ENCODE peak calls at places on chromosomes 16 and 17, in ten cellular contexts. C, H, G, F, B, X, R, V, Q and T are unnamed samples.

GRCh38 chr17:75063626-75064025 is 16.6 kb downstream of the KCTD2 start:
- DNase-seq in C (no peak), H (no peak), G (no peak), F (no peak), B (no peak), X (no peak), R (no peak), V (no peak), Q (no peak), T (no peak)

GRCh38 chr16:49727611-49728010 is 128.3 kb downstream of the ZNF423 start:
- DNase-seq in C (no peak), H (no peak), G (no peak), F (no peak), B (no peak), X (no peak), R (no peak), V (no peak), Q (no peak), T (no peak)

GRCh38 chr16:66900721-66901441 is 17.8 kb downstream of the CDH16 start:
- DNase-seq in C (no peak), H (no peak), G (no peak), F (no peak), B (no peak), X (peak; percentile 55), R (peak; percentile 54), V (no peak), Q (no peak), T (peak; percentile 71)

GRCh38 chr17:37650419-37651003 is 7.3 kb upstream of the DDX52 start:
- DNase-seq in C (peak; percentile 66), H (no peak), G (peak; percentile 42), F (peak; percentile 41), B (peak; percentile 26), X (peak; percentile 59), R (peak; percentile 56), V (no peak), Q (peak; percentile 33), T (no peak)

GRCh38 chr17:17783825-17784598 is 52.8 kb downstream of the SREBF1 start:
- DNase-seq in C (peak; percentile 39), H (peak; percentile 82), G (peak; percentile 98), F (no peak), B (peak; percentile 50), X (peak; percentile 36), R (peak; percentile 78), V (no peak), Q (peak; percentile 74), T (peak; percentile 73)

GRCh38 chr16:8828541-8829165 is 31.0 kb downstream of the PMM2 start:
- DNase-seq in C (no peak), H (no peak), G (no peak), F (no peak), B (no peak), X (no peak), R (no peak), V (no peak), Q (peak; percentile 27), T (no peak)

GRCh38 chr17:81690066-81690465 is 6.3 kb downstream of the HGS start:
- DNase-seq in C (no peak), H (no peak), G (no peak), F (no peak), B (no peak), X (no peak), R (no peak), V (no peak), Q (no peak), T (no peak)

GRCh38 chr16:50651835-50652438 is 29.2 kb downstream of the SNX20 start:
- DNase-seq in C (no peak), H (peak; percentile 11), G (no peak), F (no peak), B (no peak), X (no peak), R (peak; percentile 89), V (no peak), Q (no peak), T (no peak)

GRCh38 chr16:89035013-89035697 is 58.1 kb upstream of the CBFA2T3 start:
- DNase-seq in C (no peak), H (peak; percentile 33), G (no peak), F (no peak), B (no peak), X (no peak), R (no peak), V (no peak), Q (no peak), T (no peak)

GRCh38 chr16:84198401-84198800 is 7.4 kb downstream of the ADAD2 start:
- DNase-seq in C (peak; percentile 47), H (no peak), G (no peak), F (no peak), B (no peak), X (peak; percentile 72), R (no peak), V (no peak), Q (peak; percentile 81), T (no peak)

GRCh38 chr16:29025735-29026134 is 40.9 kb downstream of the LAT start:
- DNase-seq in C (no peak), H (no peak), G (no peak), F (no peak), B (no peak), X (no peak), R (no peak), V (no peak), Q (no peak), T (no peak)

DNA sequence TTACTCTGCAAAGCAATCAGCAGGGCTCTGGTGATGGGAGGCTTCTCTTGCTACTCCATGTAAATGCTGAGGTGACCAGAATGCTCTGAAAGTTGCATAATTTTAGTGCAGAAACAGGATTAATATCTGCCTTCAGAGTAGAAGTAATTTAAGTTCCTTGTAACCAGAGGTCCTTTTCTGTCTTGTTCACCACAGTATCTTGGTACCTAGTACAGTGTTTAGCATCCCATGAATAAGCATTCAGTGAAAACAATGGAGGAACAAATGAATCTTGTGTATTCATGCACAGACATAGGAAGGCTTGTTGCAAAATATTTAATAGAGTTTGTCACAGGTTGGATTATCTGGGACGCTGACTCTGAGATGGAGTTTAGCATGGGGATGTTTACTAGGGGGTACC is 78.9 kb downstream of the CDH11 start:
- DNase-seq in C (no peak), H (no peak), G (no peak), F (no peak), B (no peak), X (no peak), R (no peak), V (no peak), Q (no peak), T (no peak)
- H3K4me3 ChIP-seq in C (no peak overlapping the region), H (no peak overlapping the region), G (no peak overlapping the region), F (no peak overlapping the region), B (no peak overlapping the region), X (no peak overlapping the region), R (no peak overlapping the region), V (no peak overlapping the region), Q (no peak overlapping the region), T (no peak overlapping the region)

GRCh38 chr17:71467719-71468118 is 653.1 kb upstream of the SOX9 start:
- DNase-seq in C (no peak), H (no peak), G (no peak), F (no peak), B (no peak), X (no peak), R (no peak), V (no peak), Q (no peak), T (no peak)
- H3K4me3 ChIP-seq in C (no peak overlapping the region), H (no peak overlapping the region), G (no peak overlapping the region), F (no peak overlapping the region), B (no peak overlapping the region), X (no peak overlapping the region), R (no peak overlapping the region), V (no peak overlapping the region), Q (no peak overlapping the region), T (no peak overlapping the region)

DNA sequence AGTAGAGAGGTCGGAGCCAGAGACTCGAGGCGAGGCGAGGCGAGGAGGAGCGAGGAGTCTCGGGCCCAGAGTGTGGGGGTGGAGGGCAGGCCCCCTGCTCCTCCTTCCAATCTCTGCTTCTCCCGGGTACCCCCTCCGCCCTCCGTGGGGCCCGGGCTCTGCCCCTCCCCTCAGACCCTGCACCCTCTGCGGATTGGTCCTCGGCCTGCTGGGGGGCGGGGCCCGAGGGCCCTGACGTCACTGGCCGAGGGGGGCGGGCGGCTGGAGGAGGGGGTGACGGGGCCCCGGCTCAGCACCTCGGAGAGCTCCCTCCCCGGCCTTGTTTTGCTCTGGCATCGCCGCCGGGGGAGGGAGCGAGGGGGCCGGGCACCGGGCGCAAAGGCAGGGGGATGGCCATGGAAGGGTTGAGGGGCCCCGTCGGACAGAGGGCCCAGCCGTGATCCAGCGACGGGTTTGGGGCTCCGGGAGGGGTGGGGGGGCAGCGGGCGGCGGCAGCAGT is at the start of gene RUNDC3A:
- DNase-seq in C (peak; percentile 68), H (peak; percentile 92), G (peak; percentile 94), F (peak; percentile 36), B (peak; percentile 86), X (peak; percentile 70), R (peak; percentile 92), V (peak; percentile 30), Q (peak; percentile 69), T (peak; percentile 88)
- H3K4me3 ChIP-seq in C (peak within 1 kb of the TSS; percentile 55), H (peak within 1 kb of the TSS; percentile 27), G (peak within 1 kb of the TSS; percentile 49), F (peak within 1 kb of the TSS; percentile 34), B (no peak within 1 kb of the TSS), X (peak within 1 kb of the TSS; percentile 62), R (peak within 1 kb of the TSS; percentile 64), V (peak within 1 kb of the TSS; percentile 65), Q (peak within 1 kb of the TSS; percentile 40), T (peak within 1 kb of the TSS; percentile 23)

GRCh38 chr17:78889525-78889924 is 13.5 kb downstream of the CEP295NL start:
- DNase-seq in C (no peak), H (no peak), G (peak; percentile 40), F (no peak), B (no peak), X (no peak), R (no peak), V (no peak), Q (no peak), T (no peak)

GRCh38 chr17:78892062-78892456 is 10.9 kb downstream of the CEP295NL start:
- DNase-seq in C (no peak), H (no peak), G (no peak), F (no peak), B (no peak), X (no peak), R (no peak), V (no peak), Q (no peak), T (no peak)

GRCh38 chr17:78891406-78892061 is 11.5 kb downstream of the CEP295NL start:
- DNase-seq in C (no peak), H (no peak), G (no peak), F (no peak), B (no peak), X (no peak), R (no peak), V (no peak), Q (no peak), T (no peak)

GRCh38 chr17:78888911-78889496 is 14.0 kb downstream of the CEP295NL start:
- DNase-seq in C (no peak), H (no peak), G (peak; percentile 78), F (no peak), B (no peak), X (no peak), R (no peak), V (no peak), Q (no peak), T (no peak)

DNA sequence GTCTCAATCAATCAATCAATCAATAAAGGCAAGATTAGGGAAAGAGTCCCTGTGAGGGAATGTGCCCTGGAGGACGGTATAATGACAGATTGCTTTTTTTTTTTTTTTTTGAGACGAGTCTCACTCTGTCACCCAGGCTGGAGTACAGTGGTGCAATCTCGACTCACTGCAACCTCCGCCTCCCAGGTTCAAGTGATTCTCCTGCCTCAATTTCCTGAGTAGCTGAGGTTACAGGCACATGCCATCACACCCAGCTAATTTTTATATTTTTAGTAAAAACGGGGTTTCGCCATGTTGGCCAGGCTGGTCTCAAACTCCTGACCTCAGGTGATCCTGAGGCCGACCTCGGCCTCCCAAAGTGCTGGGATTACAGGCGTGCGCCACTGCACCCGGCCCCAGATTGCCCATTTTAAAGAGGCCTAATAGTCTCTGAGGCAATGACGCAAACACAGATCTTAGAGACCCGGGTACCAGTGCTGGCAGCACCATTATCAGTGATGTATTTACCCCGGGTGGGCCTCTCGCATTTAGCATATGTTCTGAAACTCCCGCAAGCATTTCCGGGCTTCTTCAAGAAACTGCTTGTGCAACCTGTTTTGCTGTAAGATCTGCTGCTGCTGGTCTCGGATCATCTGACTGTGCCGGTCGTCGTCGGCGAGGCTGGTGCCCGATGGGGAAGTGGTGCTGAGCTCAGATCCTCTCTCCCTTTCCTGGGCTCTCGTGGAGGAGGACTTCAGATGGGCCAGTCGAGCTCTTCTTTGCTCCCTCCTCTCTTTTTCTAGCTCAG is 12.7 kb downstream of the CEP295NL start:
- DNase-seq in C (no peak), H (peak; percentile 86), G (no peak), F (no peak), B (no peak), X (no peak), R (peak; percentile 57), V (no peak), Q (no peak), T (no peak)
- H3K4me3 ChIP-seq in C (no peak overlapping the region), H (no peak overlapping the region), G (no peak overlapping the region), F (no peak overlapping the region), B (no peak overlapping the region), X (no peak overlapping the region), R (no peak overlapping the region), V (no peak overlapping the region), Q (no peak overlapping the region), T (no peak overlapping the region)